ENCODE peak calls at places on chromosomes 5 and 9, in seven cellular contexts. One of them, this sample, is unnamed.
A peak's percentile ranks its signal among the peaks of the same experiment; 100 is the strongest.

GRCh38 chr9:88197016-88197415 is 58.7 kb upstream of the SPATA31C2 start:
- DNase-seq in H9: no peak
- DNase-seq in mesendoderm: no peak
- DNase-seq in IMR-90: peak; percentile 75
- DNase-seq in H1: no peak
- DNase-seq in mesenchymal stem cell: peak; percentile 82
- DNase-seq in trophoblast cell: no peak
- DNase-seq in this sample: no peak

GRCh38 chr5:110092955-110093785 is 403.4 kb downstream of the MAN2A1 start:
- DNase-seq in H9: no peak
- DNase-seq in mesendoderm: peak; percentile 4
- DNase-seq in IMR-90: no peak
- DNase-seq in H1: no peak
- DNase-seq in mesenchymal stem cell: no peak
- DNase-seq in trophoblast cell: no peak
- DNase-seq in this sample: no peak

GRCh38 chr9:81849631-81850259 is 78.5 kb upstream of the SPATA31D4 start:
- DNase-seq in H9: no peak
- DNase-seq in mesendoderm: peak; percentile 48
- DNase-seq in IMR-90: no peak
- DNase-seq in H1: no peak
- DNase-seq in mesenchymal stem cell: peak; percentile 41
- DNase-seq in trophoblast cell: no peak
- DNase-seq in this sample: no peak

GRCh38 chr5:54514841-54515432 is 2.6 kb upstream of the SNX18 start:
- DNase-seq in H9: no peak
- DNase-seq in mesendoderm: no peak
- DNase-seq in IMR-90: peak; percentile 81
- DNase-seq in H1: no peak
- DNase-seq in mesenchymal stem cell: peak; percentile 52
- DNase-seq in trophoblast cell: no peak
- DNase-seq in this sample: no peak

GRCh38 chr5:61055434-61056006 is 106.7 kb downstream of the SMIM15 start:
- DNase-seq in H9: no peak
- DNase-seq in mesendoderm: peak; percentile 67
- DNase-seq in IMR-90: peak; percentile 72
- DNase-seq in H1: no peak
- DNase-seq in mesenchymal stem cell: peak; percentile 69
- DNase-seq in trophoblast cell: peak; percentile 1
- DNase-seq in this sample: peak; percentile 42

GRCh38 chr9:86637515-86637914 is 283.3 kb upstream of the TUT7 start:
- DNase-seq in H9: peak; percentile 83
- DNase-seq in mesendoderm: peak; percentile 79
- DNase-seq in IMR-90: peak; percentile 39
- DNase-seq in H1: peak; percentile 92
- DNase-seq in mesenchymal stem cell: no peak
- DNase-seq in trophoblast cell: no peak
- DNase-seq in this sample: peak; percentile 89

GRCh38 chr9:6758418-6759113 is 793 bp downstream of the KDM4C start:
- DNase-seq in H9: peak; percentile 52
- DNase-seq in mesendoderm: peak; percentile 61
- DNase-seq in IMR-90: peak; percentile 51
- DNase-seq in H1: peak; percentile 77
- DNase-seq in mesenchymal stem cell: peak; percentile 81
- DNase-seq in trophoblast cell: peak; percentile 31
- DNase-seq in this sample: peak; percentile 51

GRCh38 chr9:92650839-92651621 is 18.9 kb downstream of the IPPK start:
- DNase-seq in H9: peak; percentile 10
- DNase-seq in mesendoderm: peak; percentile 46
- DNase-seq in IMR-90: peak; percentile 29
- DNase-seq in H1: no peak
- DNase-seq in mesenchymal stem cell: peak; percentile 59
- DNase-seq in trophoblast cell: no peak
- DNase-seq in this sample: no peak

GRCh38 chr5:146877783-146878470 is 630 bp downstream of the PPP2R2B start:
- DNase-seq in H9: peak; percentile 47
- DNase-seq in mesendoderm: peak; percentile 37
- DNase-seq in IMR-90: no peak
- DNase-seq in H1: peak; percentile 78
- DNase-seq in mesenchymal stem cell: peak; percentile 10
- DNase-seq in trophoblast cell: peak; percentile 6
- DNase-seq in this sample: peak; percentile 32

GRCh38 chr5:178627259-178627598 is 379 bp upstream of the CLK4 start:
- DNase-seq in H9: no peak
- DNase-seq in mesendoderm: peak; percentile 74
- DNase-seq in IMR-90: no peak
- DNase-seq in H1: no peak
- DNase-seq in mesenchymal stem cell: no peak
- DNase-seq in trophoblast cell: no peak
- DNase-seq in this sample: no peak

GRCh38 chr5:77282337-77283027 is 72.0 kb downstream of the PDE8B start:
- DNase-seq in H9: peak; percentile 48
- DNase-seq in mesendoderm: peak; percentile 59
- DNase-seq in IMR-90: peak; percentile 88
- DNase-seq in H1: no peak
- DNase-seq in mesenchymal stem cell: no peak
- DNase-seq in trophoblast cell: peak; percentile 94
- DNase-seq in this sample: no peak

GRCh38 chr5:142290574-142291299 is 34.1 kb downstream of the SPRY4 start:
- DNase-seq in H9: no peak
- DNase-seq in mesendoderm: peak; percentile 95
- DNase-seq in IMR-90: peak; percentile 20
- DNase-seq in H1: no peak
- DNase-seq in mesenchymal stem cell: no peak
- DNase-seq in trophoblast cell: no peak
- DNase-seq in this sample: no peak

GRCh38 chr5:122187426-122187825 is 58.1 kb downstream of the ZNF474 start:
- DNase-seq in H9: no peak
- DNase-seq in mesendoderm: no peak
- DNase-seq in IMR-90: no peak
- DNase-seq in H1: no peak
- DNase-seq in mesenchymal stem cell: no peak
- DNase-seq in trophoblast cell: no peak
- DNase-seq in this sample: no peak

GRCh38 chr5:173746050-173746449 is 129.6 kb upstream of the BOD1 start:
- DNase-seq in H9: peak; percentile 39
- DNase-seq in mesendoderm: peak; percentile 79
- DNase-seq in IMR-90: peak; percentile 54
- DNase-seq in H1: no peak
- DNase-seq in mesenchymal stem cell: peak; percentile 12
- DNase-seq in trophoblast cell: no peak
- DNase-seq in this sample: no peak

GRCh38 chr5:173744527-173744926 is 128.1 kb upstream of the BOD1 start:
- DNase-seq in H9: no peak
- DNase-seq in mesendoderm: peak; percentile 81
- DNase-seq in IMR-90: no peak
- DNase-seq in H1: no peak
- DNase-seq in mesenchymal stem cell: no peak
- DNase-seq in trophoblast cell: no peak
- DNase-seq in this sample: no peak

GRCh38 chr5:173743641-173744343 is 127.3 kb upstream of the BOD1 start:
- DNase-seq in H9: no peak
- DNase-seq in mesendoderm: no peak
- DNase-seq in IMR-90: no peak
- DNase-seq in H1: no peak
- DNase-seq in mesenchymal stem cell: no peak
- DNase-seq in trophoblast cell: no peak
- DNase-seq in this sample: no peak

GRCh38 chr5:173745123-173745522 is 128.7 kb upstream of the BOD1 start:
- DNase-seq in H9: peak; percentile 65
- DNase-seq in mesendoderm: peak; percentile 39
- DNase-seq in IMR-90: no peak
- DNase-seq in H1: no peak
- DNase-seq in mesenchymal stem cell: no peak
- DNase-seq in trophoblast cell: peak; percentile 78
- DNase-seq in this sample: no peak

DNA sequence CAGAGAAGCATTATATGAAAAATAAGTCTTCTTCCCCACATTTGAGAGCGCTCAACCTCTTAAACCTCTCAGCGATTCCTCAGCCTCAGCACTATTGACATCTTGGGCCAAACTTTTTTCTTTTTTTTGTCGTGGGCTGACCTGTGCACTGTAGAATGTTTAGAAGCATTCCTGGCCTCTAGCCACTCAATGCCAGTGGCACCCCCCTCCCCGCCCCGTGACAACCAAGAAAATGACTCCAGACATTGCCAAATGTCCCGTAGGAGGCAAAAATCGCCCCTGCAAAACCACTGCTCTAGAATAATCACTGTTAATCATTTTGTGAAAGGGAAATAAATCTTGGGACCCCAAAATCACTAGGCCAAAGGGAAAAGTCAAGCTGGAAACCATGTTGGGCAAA is 129.1 kb upstream of the BOD1 start:
- DNase-seq in H9: no peak
- DNase-seq in mesendoderm: peak; percentile 46
- DNase-seq in IMR-90: no peak
- DNase-seq in H1: no peak
- DNase-seq in mesenchymal stem cell: no peak
- DNase-seq in trophoblast cell: no peak
- DNase-seq in this sample: no peak
- H3K4ac ChIP-seq in H9: no peak overlapping the region
- H3K4ac ChIP-seq in mesendoderm: peak overlapping the region; percentile 48
- H3K4ac ChIP-seq in IMR-90: no peak overlapping the region
- H3K4ac ChIP-seq in H1: no peak overlapping the region
- H3K4ac ChIP-seq in mesenchymal stem cell: no peak overlapping the region
- H3K4ac ChIP-seq in trophoblast cell: no peak overlapping the region
- H3K4ac ChIP-seq in this sample: no peak overlapping the region

GRCh38 chr5:73301208-73302088 is 128.5 kb downstream of the TMEM174 start:
- DNase-seq in H9: no peak
- DNase-seq in mesendoderm: peak; percentile 27
- DNase-seq in IMR-90: no peak
- DNase-seq in H1: peak; percentile 58
- DNase-seq in mesenchymal stem cell: no peak
- DNase-seq in trophoblast cell: no peak
- DNase-seq in this sample: peak; percentile 8

GRCh38 chr5:73303139-73304079 is 130.4 kb downstream of the TMEM174 start:
- DNase-seq in H9: peak; percentile 89
- DNase-seq in mesendoderm: peak; percentile 80
- DNase-seq in IMR-90: no peak
- DNase-seq in H1: peak; percentile 85
- DNase-seq in mesenchymal stem cell: no peak
- DNase-seq in trophoblast cell: no peak
- DNase-seq in this sample: peak; percentile 31

GRCh38 chr5:73304381-73304780 is 131.4 kb downstream of the TMEM174 start:
- DNase-seq in H9: no peak
- DNase-seq in mesendoderm: no peak
- DNase-seq in IMR-90: no peak
- DNase-seq in H1: no peak
- DNase-seq in mesenchymal stem cell: no peak
- DNase-seq in trophoblast cell: no peak
- DNase-seq in this sample: no peak

GRCh38 chr5:73300520-73301207 is 127.7 kb downstream of the TMEM174 start:
- DNase-seq in H9: no peak
- DNase-seq in mesendoderm: peak; percentile 46
- DNase-seq in IMR-90: no peak
- DNase-seq in H1: peak; percentile 59
- DNase-seq in mesenchymal stem cell: peak; percentile 51
- DNase-seq in trophoblast cell: no peak
- DNase-seq in this sample: peak; percentile 18

DNA sequence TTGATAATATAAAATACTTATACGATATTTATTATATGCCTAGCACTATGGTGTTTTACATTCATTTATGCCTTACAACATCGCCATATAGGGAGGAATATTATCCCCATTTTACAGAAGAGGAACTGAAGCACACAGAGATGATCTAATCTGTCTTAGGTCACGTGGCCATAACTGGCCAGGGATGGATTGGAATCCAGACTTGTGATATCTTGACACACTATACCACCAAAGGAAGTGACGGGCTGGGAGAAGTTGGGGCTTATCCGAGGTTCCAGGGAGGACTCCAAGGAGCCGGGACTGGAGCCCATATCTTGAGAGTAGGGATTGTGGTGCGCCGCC is 129.8 kb downstream of the TMEM174 start:
- DNase-seq in H9: no peak
- DNase-seq in mesendoderm: no peak
- DNase-seq in IMR-90: no peak
- DNase-seq in H1: no peak
- DNase-seq in mesenchymal stem cell: no peak
- DNase-seq in trophoblast cell: no peak
- DNase-seq in this sample: no peak
- H2BK5ac ChIP-seq in H9: no peak overlapping the region
- H2BK5ac ChIP-seq in mesendoderm: no peak overlapping the region
- H2BK5ac ChIP-seq in IMR-90: no peak overlapping the region
- H2BK5ac ChIP-seq in H1: no peak overlapping the region
- H2BK5ac ChIP-seq in mesenchymal stem cell: no peak overlapping the region
- H2BK5ac ChIP-seq in trophoblast cell: no peak overlapping the region
- H2BK5ac ChIP-seq in this sample: no peak overlapping the region

GRCh38 chr5:157942595-157942994 is 83.7 kb upstream of the CLINT1 start:
- DNase-seq in H9: no peak
- DNase-seq in mesendoderm: no peak
- DNase-seq in IMR-90: no peak
- DNase-seq in H1: no peak
- DNase-seq in mesenchymal stem cell: no peak
- DNase-seq in trophoblast cell: no peak
- DNase-seq in this sample: no peak

GRCh38 chr5:157947156-157947555 is 88.2 kb upstream of the CLINT1 start:
- DNase-seq in H9: no peak
- DNase-seq in mesendoderm: peak; percentile 57
- DNase-seq in IMR-90: no peak
- DNase-seq in H1: no peak
- DNase-seq in mesenchymal stem cell: no peak
- DNase-seq in trophoblast cell: peak; percentile 33
- DNase-seq in this sample: no peak

GRCh38 chr5:157944077-157944633 is 85.2 kb upstream of the CLINT1 start:
- DNase-seq in H9: peak; percentile 38
- DNase-seq in mesendoderm: peak; percentile 95
- DNase-seq in IMR-90: no peak
- DNase-seq in H1: no peak
- DNase-seq in mesenchymal stem cell: no peak
- DNase-seq in trophoblast cell: peak; percentile 71
- DNase-seq in this sample: no peak

GRCh38 chr5:157944938-157945337 is 86.0 kb upstream of the CLINT1 start:
- DNase-seq in H9: no peak
- DNase-seq in mesendoderm: no peak
- DNase-seq in IMR-90: no peak
- DNase-seq in H1: no peak
- DNase-seq in mesenchymal stem cell: no peak
- DNase-seq in trophoblast cell: no peak
- DNase-seq in this sample: no peak

DNA sequence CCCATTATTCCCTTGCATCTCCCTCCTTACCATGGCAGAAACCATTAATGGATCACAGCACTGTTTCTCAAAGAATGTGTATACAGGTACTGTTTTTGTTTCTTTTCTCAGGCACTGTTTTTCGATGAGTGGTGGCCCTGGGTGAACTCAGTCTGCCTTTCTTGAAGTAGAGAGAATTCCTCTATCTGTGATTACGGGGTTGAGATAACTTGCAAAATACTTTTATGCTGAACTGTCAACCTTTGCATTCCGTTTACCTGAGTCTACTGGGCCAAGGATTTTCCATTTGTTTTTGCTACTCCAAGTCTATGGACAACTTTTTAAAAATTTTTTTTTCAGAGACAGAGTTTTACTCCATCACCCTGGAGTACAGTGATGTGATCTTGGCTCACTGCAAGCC is 82.7 kb upstream of the CLINT1 start:
- DNase-seq in H9: no peak
- DNase-seq in mesendoderm: no peak
- DNase-seq in IMR-90: peak; percentile 21
- DNase-seq in H1: no peak
- DNase-seq in mesenchymal stem cell: no peak
- DNase-seq in trophoblast cell: peak; percentile 76
- DNase-seq in this sample: no peak
- H3K23ac ChIP-seq in H9: no peak overlapping the region
- H3K23ac ChIP-seq in mesendoderm: no peak overlapping the region
- H3K23ac ChIP-seq in IMR-90: no peak overlapping the region
- H3K23ac ChIP-seq in H1: no peak overlapping the region
- H3K23ac ChIP-seq in mesenchymal stem cell: no peak overlapping the region
- H3K23ac ChIP-seq in trophoblast cell: no peak overlapping the region
- H3K23ac ChIP-seq in this sample: no peak overlapping the region

GRCh38 chr5:143791848-143792701 is 19.9 kb upstream of the HMHB1 start:
- DNase-seq in H9: no peak
- DNase-seq in mesendoderm: no peak
- DNase-seq in IMR-90: no peak
- DNase-seq in H1: no peak
- DNase-seq in mesenchymal stem cell: no peak
- DNase-seq in trophoblast cell: no peak
- DNase-seq in this sample: peak; percentile 33
- H3K4ac ChIP-seq in H9: no peak overlapping the region
- H3K4ac ChIP-seq in mesendoderm: no peak overlapping the region
- H3K4ac ChIP-seq in IMR-90: no peak overlapping the region
- H3K4ac ChIP-seq in H1: no peak overlapping the region
- H3K4ac ChIP-seq in mesenchymal stem cell: no peak overlapping the region
- H3K4ac ChIP-seq in trophoblast cell: no peak overlapping the region
- H3K4ac ChIP-seq in this sample: no peak overlapping the region